ENCODE peak calls at places on chromosomes 6 and 20, in six cellular contexts. V, F, X, Z, K and G are unnamed samples.

GRCh38 chr6:42452171-42453026 is 673 bp upstream of the TRERF1 start:
- DNase-seq in V (peak), F (peak), X (peak), Z (peak), K (peak), G (peak)

GRCh38 chr6:37171141-37171969 is 1.4 kb downstream of the PIM1 start:
- DNase-seq in V (peak), F (peak), X (peak), Z (peak), K (peak), G (peak)

GRCh38 chr6:79269877-79270276 is 35.4 kb upstream of the HMGN3 start:
- DNase-seq in V (peak), F (no peak), X (no peak), Z (peak), K (no peak), G (peak)

GRCh38 chr6:160930547-160931377 is 60.8 kb upstream of the MAP3K4 start:
- DNase-seq in V (peak), F (peak), X (peak), Z (peak), K (peak), G (peak)

GRCh38 chr6:104953410-104953953 is 3.4 kb upstream of the LIN28B start:
- DNase-seq in V (peak), F (peak), X (peak), Z (no peak), K (peak), G (no peak)

GRCh38 chr6:26475823-26476729 is 18.3 kb downstream of the BTN2A1 start:
- DNase-seq in V (peak), F (peak), X (no peak), Z (peak), K (no peak), G (no peak)

GRCh38 chr20:46230811-46231282 is 77.5 kb downstream of the CDH22 start:
- DNase-seq in V (peak), F (peak), X (peak), Z (peak), K (peak), G (peak)

GRCh38 chr6:146087386-146087785 is 58.5 kb downstream of the GRM1 start:
- DNase-seq in V (no peak), F (no peak), X (no peak), Z (no peak), K (no peak), G (no peak)

GRCh38 chr6:148593813-148594170 is 153.0 kb upstream of the UST start:
- DNase-seq in V (peak), F (no peak), X (no peak), Z (no peak), K (no peak), G (no peak)

GRCh38 chr6:136991614-136992013 is 53.2 kb downstream of the IL20RA start:
- DNase-seq in V (no peak), F (no peak), X (no peak), Z (no peak), K (no peak), G (no peak)

GRCh38 chr6:34053721-34054120 is 92.2 kb downstream of the GRM4 start:
- DNase-seq in V (no peak), F (peak), X (no peak), Z (no peak), K (no peak), G (no peak)

GRCh38 chr20:64074184-64074789 is 5.0 kb downstream of the RGS19 start:
- DNase-seq in V (no peak), F (no peak), X (no peak), Z (no peak), K (no peak), G (no peak)

GRCh38 chr20:14921546-14921945 is 584.1 kb upstream of the FLRT3 start:
- DNase-seq in V (no peak), F (no peak), X (no peak), Z (no peak), K (no peak), G (peak)

GRCh38 chr6:56324396-56324795 is 77.0 kb upstream of the COL21A1 start:
- DNase-seq in V (no peak), F (no peak), X (no peak), Z (no peak), K (no peak), G (no peak)

GRCh38 chr6:146281963-146282362 is 253.1 kb downstream of the GRM1 start:
- DNase-seq in V (no peak), F (no peak), X (no peak), Z (no peak), K (no peak), G (no peak)

GRCh38 chr20:55354700-55355099 is 650.6 kb downstream of the CBLN4 start:
- DNase-seq in V (no peak), F (no peak), X (no peak), Z (no peak), K (no peak), G (no peak)

GRCh38 chr6:76776876-76777275 is 686.4 kb downstream of the HTR1B start:
- DNase-seq in V (no peak), F (no peak), X (no peak), Z (no peak), K (no peak), G (no peak)

GRCh38 chr6:149060300-149060984 is 257.1 kb upstream of the TAB2 start:
- DNase-seq in V (peak), F (no peak), X (no peak), Z (peak), K (no peak), G (peak)

GRCh38 chr6:22956029-22956715 is 386.8 kb downstream of the HDGFL1 start:
- DNase-seq in V (no peak), F (no peak), X (no peak), Z (no peak), K (no peak), G (peak)

GRCh38 chr20:10077886-10078285 is 43.1 kb downstream of the ANKEF1 start:
- DNase-seq in V (no peak), F (no peak), X (no peak), Z (no peak), K (no peak), G (no peak)

GRCh38 chr6:82331031-82331773 is 32.4 kb upstream of the TPBG start:
- DNase-seq in V (peak), F (peak), X (no peak), Z (peak), K (no peak), G (peak)

GRCh38 chr6:104095661-104096416 is 763.9 kb downstream of the HACE1 start:
- DNase-seq in V (no peak), F (no peak), X (no peak), Z (no peak), K (no peak), G (no peak)

GRCh38 chr6:33589723-33590530 is 9.9 kb upstream of the BAK1 start:
- DNase-seq in V (peak), F (peak), X (no peak), Z (peak), K (peak), G (peak)

GRCh38 chr20:6976535-6976934 is 209.0 kb downstream of the BMP2 start:
- DNase-seq in V (no peak), F (no peak), X (no peak), Z (no peak), K (no peak), G (no peak)

GRCh38 chr6:55826941-55827340 is 48.4 kb downstream of the BMP5 start:
- DNase-seq in V (no peak), F (no peak), X (peak), Z (no peak), K (no peak), G (no peak)

GRCh38 chr20:3803854-3804253 is 7.7 kb downstream of the CDC25B start:
- DNase-seq in V (no peak), F (no peak), X (no peak), Z (no peak), K (no peak), G (no peak)

GRCh38 chr6:56852611-56853010 is 102.3 kb upstream of the BEND6 start:
- DNase-seq in V (no peak), F (no peak), X (no peak), Z (no peak), K (no peak), G (peak)

GRCh38 chr6:54991761-54992330 is 145.3 kb downstream of the FAM83B start:
- DNase-seq in V (no peak), F (no peak), X (no peak), Z (no peak), K (no peak), G (no peak)

GRCh38 chr20:63709149-63709527 is 1.3 kb downstream of the ZGPAT start:
- DNase-seq in V (no peak), F (no peak), X (no peak), Z (no peak), K (no peak), G (no peak)

GRCh38 chr6:141313986-141314385 is 818.7 kb upstream of the GJE1 start:
- DNase-seq in V (no peak), F (no peak), X (no peak), Z (no peak), K (no peak), G (no peak)

GRCh38 chr6:170210026-170210390 is 80.9 kb downstream of the DLL1 start:
- DNase-seq in V (no peak), F (no peak), X (no peak), Z (no peak), K (no peak), G (no peak)

GRCh38 chr6:108630050-108630714 is 69.5 kb downstream of the FOXO3 start:
- DNase-seq in V (no peak), F (no peak), X (no peak), Z (peak), K (no peak), G (peak)

GRCh38 chr20:52083627-52084232 is 107.8 kb downstream of the ZFP64 start:
- DNase-seq in V (peak), F (peak), X (peak), Z (peak), K (peak), G (peak)

DNA sequence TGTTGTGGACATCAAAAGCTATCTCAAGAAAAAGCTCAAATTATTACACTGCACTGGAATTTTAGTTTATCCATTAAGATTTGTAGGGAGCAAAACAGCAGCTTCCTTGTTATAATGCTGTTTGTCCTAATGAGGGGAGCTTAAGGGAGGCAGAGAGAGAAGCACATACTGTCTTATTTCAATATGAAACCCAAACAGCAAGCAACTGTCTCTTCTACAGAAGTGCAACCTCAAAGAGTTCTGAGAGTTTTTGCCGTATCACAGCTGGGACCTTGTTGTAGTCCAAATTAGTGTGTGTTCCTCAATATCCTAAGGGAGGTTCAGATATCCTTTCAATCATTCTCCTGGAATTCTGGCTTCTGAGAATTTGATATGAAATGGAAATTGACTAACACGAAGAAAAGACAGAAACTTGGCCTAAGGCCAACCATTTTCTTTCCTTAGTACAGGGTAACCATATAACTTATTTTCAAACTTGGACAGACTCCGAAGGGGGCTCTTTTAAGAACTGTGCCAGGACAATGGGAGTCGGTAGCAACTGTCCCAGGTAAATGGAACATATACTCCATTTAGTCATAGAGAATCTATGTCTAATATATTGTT is 149.3 kb upstream of the CCN2 start:
- DNase-seq in V (no peak), F (no peak), X (no peak), Z (no peak), K (no peak), G (no peak)
- H4K91ac ChIP-seq in V (no peak), F (no peak), X (no peak), Z (no peak), K (no peak), G (no peak)

GRCh38 chr20:57214427-57214826 is 52.0 kb downstream of the BMP7 start:
- DNase-seq in V (no peak), F (no peak), X (no peak), Z (no peak), K (no peak), G (no peak)
- H3K4ac ChIP-seq in V (no peak), F (no peak), X (no peak), Z (no peak), K (no peak), G (no peak)

GRCh38 chr6:114159727-114160126 is 183.1 kb downstream of the HS3ST5 start:
- DNase-seq in V (no peak), F (no peak), X (no peak), Z (no peak), K (no peak), G (no peak)

GRCh38 chr6:114157848-114158247 is 185.0 kb downstream of the HS3ST5 start:
- DNase-seq in V (no peak), F (no peak), X (peak), Z (no peak), K (no peak), G (no peak)

GRCh38 chr6:114158838-114159694 is 183.8 kb downstream of the HS3ST5 start:
- DNase-seq in V (no peak), F (no peak), X (no peak), Z (no peak), K (no peak), G (no peak)

GRCh38 chr6:114164206-114164605 is 178.6 kb downstream of the HS3ST5 start:
- DNase-seq in V (no peak), F (no peak), X (no peak), Z (no peak), K (no peak), G (no peak)

GRCh38 chr6:114162691-114163090 is 180.1 kb downstream of the HS3ST5 start:
- DNase-seq in V (no peak), F (no peak), X (no peak), Z (no peak), K (no peak), G (no peak)
- H4K91ac ChIP-seq in V (no peak), F (no peak), X (no peak), Z (no peak), K (no peak), G (no peak)

DNA sequence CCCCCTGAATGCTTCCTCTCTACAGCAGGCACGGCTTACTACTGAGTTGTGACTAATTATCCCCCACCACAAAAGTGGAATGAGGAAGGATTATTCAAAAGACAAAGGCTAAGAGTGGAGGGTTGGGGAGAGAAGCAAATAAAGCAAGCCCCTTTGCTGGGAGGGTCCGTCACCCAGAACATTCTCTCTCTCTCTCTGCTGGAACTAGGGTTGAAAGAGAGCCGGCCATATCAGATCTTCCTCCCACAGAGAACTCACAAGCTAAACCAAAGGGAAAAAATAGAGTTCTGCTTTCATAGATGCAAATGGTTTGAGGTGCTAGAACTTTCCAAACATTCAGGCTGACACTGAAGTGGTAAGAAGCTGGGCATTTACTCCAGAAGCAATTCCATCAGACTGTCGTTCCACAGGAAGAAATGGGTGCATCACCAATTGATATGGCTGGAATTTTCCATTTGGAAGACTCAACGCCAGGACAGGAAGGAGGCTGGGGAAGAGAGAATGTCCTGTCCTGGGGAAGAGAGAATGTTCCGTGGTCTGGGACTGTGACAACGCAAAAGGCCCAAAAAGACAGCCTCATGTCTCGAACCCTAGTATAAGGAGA is 7.9 kb downstream of the ZMYND8 start:
- DNase-seq in V (peak), F (no peak), X (no peak), Z (no peak), K (no peak), G (peak)
- H3K4ac ChIP-seq in V (peak), F (no peak), X (no peak), Z (peak), K (peak), G (peak)

GRCh38 chr6:168554898-168555617 is 114.1 kb downstream of the SMOC2 start:
- DNase-seq in V (no peak), F (no peak), X (no peak), Z (no peak), K (no peak), G (no peak)

GRCh38 chr6:168550326-168550725 is 109.3 kb downstream of the SMOC2 start:
- DNase-seq in V (no peak), F (no peak), X (no peak), Z (no peak), K (no peak), G (no peak)

GRCh38 chr6:168555618-168556273 is 114.8 kb downstream of the SMOC2 start:
- DNase-seq in V (no peak), F (no peak), X (no peak), Z (no peak), K (no peak), G (no peak)

GRCh38 chr6:168557512-168557911 is 116.5 kb downstream of the SMOC2 start:
- DNase-seq in V (no peak), F (no peak), X (no peak), Z (no peak), K (no peak), G (no peak)

DNA sequence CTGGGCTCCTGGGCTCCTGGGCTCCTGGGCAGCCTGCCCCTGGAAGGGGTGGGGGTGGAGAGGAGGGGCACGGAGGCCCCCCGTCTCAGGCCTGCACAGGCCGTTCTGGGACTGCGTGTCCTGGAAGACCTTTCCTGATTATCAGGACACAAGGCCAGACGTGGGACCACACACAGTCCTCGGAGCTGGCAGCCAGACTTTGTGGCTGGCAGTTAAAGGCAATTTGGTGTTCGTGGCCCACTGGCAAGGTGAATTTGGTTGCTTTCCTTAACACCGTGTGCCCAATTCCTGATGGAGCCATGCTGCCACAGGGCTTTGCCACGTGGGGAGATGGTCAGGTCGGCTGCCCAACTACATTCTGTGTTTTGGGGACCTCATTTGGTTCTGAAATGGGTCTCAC is 113.5 kb downstream of the SMOC2 start:
- DNase-seq in V (no peak), F (no peak), X (no peak), Z (no peak), K (no peak), G (no peak)
- H4K91ac ChIP-seq in V (no peak), F (no peak), X (no peak), Z (no peak), K (no peak), G (no peak)

GRCh38 chr6:4434655-4435054 is 299.3 kb upstream of the ECI2 start:
- DNase-seq in V (no peak), F (no peak), X (no peak), Z (no peak), K (no peak), G (peak)
- H3K4ac ChIP-seq in V (no peak), F (no peak), X (no peak), Z (no peak), K (no peak), G (no peak)

DNA sequence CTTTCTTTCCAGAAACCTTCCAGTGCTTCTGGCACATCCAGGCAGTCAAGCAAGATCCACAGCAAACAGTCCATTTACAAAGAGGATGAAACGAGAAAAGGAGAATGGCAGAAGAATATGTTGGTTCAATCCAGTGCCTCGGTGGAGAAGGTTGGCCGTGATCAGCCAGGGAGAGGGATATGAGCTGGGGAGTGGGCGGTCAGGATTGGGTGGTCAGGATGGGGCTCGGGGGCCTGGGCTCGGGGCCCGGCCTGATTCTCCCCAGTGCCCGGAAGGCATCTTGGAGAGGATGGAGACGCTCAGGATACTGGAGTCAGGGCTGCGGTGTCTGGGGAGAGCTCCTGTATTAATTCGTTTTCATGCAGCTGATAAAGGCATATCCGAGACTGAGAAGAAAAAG is 61.3 kb downstream of the EFCAB8 start:
- DNase-seq in V (no peak), F (no peak), X (no peak), Z (no peak), K (no peak), G (no peak)
- H4K91ac ChIP-seq in V (no peak), F (no peak), X (no peak), Z (no peak), K (no peak), G (no peak)

DNA sequence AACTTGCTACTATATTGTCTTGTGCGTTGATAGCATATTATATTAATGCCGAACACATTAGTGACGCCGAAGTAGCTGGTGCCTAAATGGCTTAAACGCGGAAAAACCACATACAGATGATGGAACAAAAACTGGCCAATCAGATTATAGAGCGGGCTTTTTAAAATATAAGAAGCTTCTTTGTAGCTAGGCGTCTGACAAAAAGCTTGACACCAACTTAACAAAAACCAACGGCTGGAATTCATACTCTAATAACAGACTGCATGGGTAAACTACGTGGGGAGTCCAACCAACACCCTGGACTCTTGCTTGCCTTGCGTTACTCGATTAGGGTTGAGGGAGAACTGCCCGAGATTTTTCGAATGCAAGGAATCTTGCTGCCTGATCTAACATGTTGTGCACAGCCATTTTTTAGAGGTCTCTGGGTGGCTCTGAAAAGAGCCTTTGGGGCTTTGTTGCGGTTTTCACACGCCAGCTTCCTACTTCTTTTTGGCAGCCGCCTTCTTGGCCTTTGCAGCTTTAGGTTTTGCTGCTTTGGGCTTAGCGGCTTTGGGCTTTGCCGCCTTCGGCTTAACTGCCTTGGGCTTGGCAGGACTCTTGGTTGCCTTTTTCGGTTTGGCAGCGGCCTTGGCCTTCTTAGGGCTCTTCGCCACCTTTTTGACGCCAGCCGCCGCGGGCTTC is 45.7 kb downstream of the OR2B2 start:
- DNase-seq in V (peak), F (peak), X (peak), Z (peak), K (peak), G (no peak)
- H3K4ac ChIP-seq in V (no peak), F (no peak), X (no peak), Z (peak), K (no peak), G (no peak)

GRCh38 chr20:17675519-17676377 is 6.3 kb downstream of the RRBP1 start:
- DNase-seq in V (no peak), F (no peak), X (no peak), Z (no peak), K (no peak), G (no peak)
- H4K91ac ChIP-seq in V (no peak), F (no peak), X (no peak), Z (no peak), K (no peak), G (no peak)